ENCODE peak calls at places on chromosome 12, in four cellular contexts. G is testis, Z is ovary, F is A549. L is an unnamed sample.

GRCh38 chr12:94460594-94460959 is 910 bp upstream of the CEP83 start:
- DNase-seq in G (no peak), F (no peak), Z (no peak), L (no peak)

GRCh38 chr12:108701779-108702435 is 29.4 kb downstream of the CORO1C start:
- DNase-seq in G (no peak), Z (no peak), F (no peak), L (no peak)

GRCh38 chr12:10175849-10176641 is 2.8 kb upstream of the TMEM52B start:
- DNase-seq in Z (no peak), G (no peak), F (no peak), L (no peak)

GRCh38 chr12:128573907-128574306 is 249.9 kb downstream of the SLC15A4 start:
- DNase-seq in G (no peak), Z (no peak), F (no peak), L (no peak)

GRCh38 chr12:6607751-6608591 is 792 bp upstream of the CHD4 start:
- DNase-seq in F (peak), G (peak), Z (peak), L (no peak)

GRCh38 chr12:97643961-97644360 is 181.4 kb downstream of the RMST start:
- DNase-seq in G (no peak), Z (no peak), F (no peak), L (no peak)

GRCh38 chr12:111322336-111323250 is 46.3 kb downstream of the PHETA1 start:
- DNase-seq in Z (no peak), F (no peak), G (peak), L (no peak)

GRCh38 chr12:124904306-124905098 is 9.9 kb downstream of the UBC start:
- DNase-seq in F (peak), G (peak), Z (peak), L (peak)

GRCh38 chr12:12837025-12837872 is 24.1 kb downstream of the DDX47 start:
- DNase-seq in Z (peak), G (no peak), F (peak), L (peak)

GRCh38 chr12:104604070-104604994 is 147.6 kb downstream of the CHST11 start:
- DNase-seq in G (peak), F (peak), Z (peak), L (peak)

GRCh38 chr12:116559330-116560080 is at the start of gene MAP1LC3B2:
- DNase-seq in G (peak), F (no peak), Z (peak), L (no peak)

GRCh38 chr12:14948672-14949071 is 10.3 kb upstream of the ERP27 start:
- DNase-seq in F (no peak), Z (peak), G (peak), L (no peak)

GRCh38 chr12:120079352-120080042 is 37.1 kb downstream of the RAB35 start:
- DNase-seq in Z (no peak), F (peak), G (no peak), L (no peak)

GRCh38 chr12:17992002-17992656 is 97.9 kb downstream of the RERGL start:
- DNase-seq in Z (no peak), G (peak), F (peak), L (no peak)

GRCh38 chr12:89357297-89357730 is 5.0 kb upstream of the DUSP6 start:
- DNase-seq in F (no peak), G (no peak), Z (no peak), L (no peak)

GRCh38 chr12:77488041-77488620 is 342.6 kb upstream of the NAV3 start:
- DNase-seq in G (no peak), Z (no peak), F (no peak), L (no peak)

GRCh38 chr12:39406257-39406656 is 36.7 kb downstream of the KIF21A start:
- DNase-seq in Z (no peak), F (no peak), G (peak), L (no peak)

GRCh38 chr12:15011162-15011561 is 38.3 kb downstream of the PDE6H start:
- DNase-seq in G (no peak), Z (no peak), F (no peak), L (no peak)

GRCh38 chr12:131894981-131895639 is 688 bp downstream of the ULK1 start:
- DNase-seq in F (no peak), Z (peak), G (no peak), L (peak)

GRCh38 chr12:131894313-131894860 is at the start of gene ULK1:
- DNase-seq in F (peak), G (peak), Z (peak), L (peak)

GRCh38 chr12:131895640-131896079 is 1.2 kb downstream of the ULK1 start:
- DNase-seq in F (no peak), Z (no peak), G (no peak), L (no peak)

GRCh38 chr12:131892711-131893604 is 1.5 kb upstream of the ULK1 start:
- DNase-seq in Z (peak), G (no peak), F (peak), L (no peak)

GRCh38 chr12:131893605-131894312 is 663 bp upstream of the ULK1 start:
- DNase-seq in G (no peak), F (no peak), Z (no peak), L (no peak)
- H3K4me3 ChIP-seq in G (peak), F (peak), Z (peak), L (peak)

DNA sequence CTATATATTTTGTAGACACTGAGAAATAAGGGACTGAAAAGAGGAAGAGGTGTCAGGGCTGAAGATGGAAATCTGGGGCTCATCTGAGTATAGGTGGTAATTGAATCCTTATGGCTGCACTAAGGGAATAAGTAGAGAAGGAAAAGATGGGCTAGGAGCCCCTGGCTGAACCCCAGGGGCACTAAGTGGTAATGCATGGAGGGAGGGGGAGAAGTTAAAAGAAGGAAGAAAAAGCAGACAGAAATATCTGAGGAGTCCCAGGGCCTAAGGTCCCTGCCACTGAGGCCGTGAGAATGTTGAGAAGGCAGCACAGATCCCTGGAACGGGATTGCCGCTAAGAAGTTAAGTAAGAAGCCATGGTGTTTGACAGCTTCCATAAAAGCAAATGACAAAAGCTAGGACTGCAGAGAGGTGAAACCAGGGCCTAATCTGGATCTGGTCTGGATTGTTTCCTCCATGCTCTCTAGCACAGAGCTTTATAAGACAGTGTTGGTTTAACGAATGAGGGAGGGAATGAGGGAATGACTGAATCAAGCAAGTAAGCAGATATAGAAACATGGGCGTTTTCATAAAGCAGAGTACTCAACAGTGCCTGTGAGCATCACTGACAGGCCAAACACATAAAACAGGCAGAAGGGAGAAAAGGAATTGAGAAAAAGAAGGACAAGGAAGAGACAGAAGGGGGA is 92.9 kb downstream of the HMGA2 start:
- DNase-seq in G (no peak), Z (no peak), F (no peak), L (no peak)
- H3K27ac ChIP-seq in G (no peak), Z (no peak), F (no peak), L (no peak)

GRCh38 chr12:79174656-79175055 is 310.1 kb downstream of the SYT1 start:
- DNase-seq in F (peak), Z (no peak), G (no peak), L (no peak)
- TF ChIP-seq CTCF in F (peak), Z (no peak), G (peak), L (no peak)

GRCh38 chr12:112979281-112979680 is 962 bp downstream of the OAS2 start:
- DNase-seq in Z (no peak), F (no peak), G (no peak), L (no peak)
- H3K4me3 ChIP-seq in Z (no peak), F (no peak), G (peak), L (peak)

DNA sequence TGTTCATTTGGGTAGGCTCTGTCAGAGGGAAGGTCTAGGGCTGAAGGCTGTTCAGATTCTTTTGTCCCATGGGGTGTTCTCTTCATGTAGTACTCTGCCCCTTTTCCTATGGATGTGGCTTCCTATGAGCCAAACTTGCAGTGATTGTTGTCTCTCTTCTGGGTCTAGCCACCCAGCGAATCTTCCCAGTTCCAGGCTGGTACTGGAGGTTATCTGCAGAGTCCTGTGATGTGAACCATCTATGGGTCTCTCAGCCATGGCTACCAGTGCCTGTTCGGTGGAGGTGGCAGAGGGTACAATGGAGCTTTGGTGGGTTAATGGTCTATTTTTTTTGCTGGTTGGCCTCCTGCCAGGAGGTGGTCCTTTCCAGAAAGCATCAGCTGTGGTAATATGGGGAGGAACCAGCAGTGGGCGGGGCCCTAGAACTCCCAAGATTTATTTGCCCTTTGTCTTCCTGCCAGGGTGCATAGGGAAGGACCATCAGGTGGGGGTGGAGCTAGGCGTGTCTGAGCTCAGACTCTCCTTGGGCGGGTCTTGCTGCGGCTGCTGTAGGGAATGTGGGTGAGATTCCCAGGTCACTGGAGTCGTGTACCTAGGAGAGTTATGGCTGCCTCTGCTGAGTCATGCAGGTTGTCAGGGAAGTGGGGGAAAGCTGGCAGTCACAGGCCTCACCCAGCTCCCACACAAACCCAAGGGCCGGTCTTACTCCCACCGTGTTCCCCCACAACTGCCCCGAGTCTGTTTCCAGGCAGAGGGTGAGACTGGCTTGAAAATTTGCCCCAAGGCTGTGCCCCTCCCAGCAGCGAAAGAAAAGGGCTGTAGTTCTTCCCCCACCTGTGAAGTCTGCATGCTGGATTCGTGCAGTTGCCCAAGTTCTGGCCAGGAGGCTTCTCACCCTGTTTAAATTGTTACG is 17.5 kb downstream of the MTRFR start:
- DNase-seq in F (peak), Z (no peak), G (no peak), L (no peak)
- H3K27ac ChIP-seq in F (peak), Z (no peak), G (no peak), L (no peak)